ENCODE peak calls at places on chromosome 20, in six cellular contexts. B is GM20000; J is HEK293T; T is RWPE1; Q is activated T-cell treated with anti-CD3 and anti-CD28 coated beads, Interleukin-2, amount 50 U/mL, for 72 hours; S is memory B cell. C is an unnamed sample.

GRCh38 chr20:46458891-46459750 is 52.7 kb upstream of the ELMO2 start:
- DNase-seq in B (no peak), J (no peak), T (no peak), Q (peak), S (no peak), C (peak)

GRCh38 chr20:35015863-35016193 is 60.2 kb downstream of the MYH7B start:
- DNase-seq in B (no peak), J (no peak), T (no peak), Q (no peak), S (no peak), C (no peak)

GRCh38 chr20:47668313-47669156 is 116.7 kb downstream of the SULF2 start:
- DNase-seq in B (no peak), J (no peak), T (no peak), Q (no peak), S (no peak), C (no peak)

GRCh38 chr20:50876063-50876685 is 55.1 kb downstream of the ADNP start:
- DNase-seq in B (no peak), J (no peak), T (no peak), Q (no peak), S (no peak), C (no peak)

GRCh38 chr20:709864-710761 is 34.5 kb upstream of the SCRT2 start:
- DNase-seq in B (no peak), J (no peak), T (no peak), Q (no peak), S (no peak), C (no peak)

GRCh38 chr20:56765172-56766073 is 136.3 kb downstream of the TFAP2C start:
- DNase-seq in B (no peak), J (no peak), T (peak), Q (no peak), S (no peak), C (no peak)

GRCh38 chr20:63551068-63551467 is 2.9 kb upstream of the FNDC11 start:
- DNase-seq in B (no peak), J (no peak), T (no peak), Q (no peak), S (no peak), C (no peak)

GRCh38 chr20:43799150-43799711 is 72.4 kb upstream of the GTSF1L start:
- DNase-seq in B (no peak), J (no peak), T (no peak), Q (no peak), S (no peak), C (no peak)

C was measured in frontal cortex.